ENCODE peak calls at places on chromosomes 13 and 19, in six cellular contexts. N is fibroblast of lung, S is astrocyte of the spinal cord, M is ascending aorta, H is left colon, E is fibroblast of mammary gland. L is an unnamed sample.

GRCh38 chr19:58304748-58305064 is 471 bp upstream of the ERVK3-1 start:
- DNase-seq in N (no peak), S (no peak), M (no peak), H (no peak), E (no peak), L (no peak)

GRCh38 chr13:102571075-102571474 is 25.7 kb upstream of the TPP2 start:
- DNase-seq in E (no peak), M (no peak), H (no peak), N (no peak), S (no peak), L (no peak)

GRCh38 chr19:3115916-3116602 is 19.8 kb upstream of the GNA15 start:
- DNase-seq in M (no peak), N (no peak), E (no peak), H (no peak), S (no peak), L (no peak)

GRCh38 chr19:46466536-46467199 is 4.7 kb downstream of the PNMA8A start:
- DNase-seq in H (no peak), E (peak; percentile 92), N (peak; percentile 90), S (peak; percentile 91), M (no peak), L (no peak)

GRCh38 chr19:19053508-19054314 is 10.1 kb upstream of the SLC25A42 start:
- DNase-seq in N (peak; percentile 63), M (no peak), E (peak; percentile 63), S (peak; percentile 47), H (no peak), L (peak; percentile 56)

GRCh38 chr19:41987141-41987860 is 6.7 kb downstream of the ATP1A3 start:
- DNase-seq in E (no peak), H (no peak), N (no peak), S (no peak), M (no peak), L (no peak)

GRCh38 chr19:7492142-7493055 is 3.6 kb upstream of the PEX11G start:
- DNase-seq in M (no peak), N (no peak), H (no peak), E (peak; percentile 59), S (no peak), L (no peak)

GRCh38 chr13:97307096-97307495 is 85.0 kb downstream of the MBNL2 start:
- DNase-seq in M (no peak), S (no peak), H (no peak), E (no peak), N (no peak), L (no peak)

GRCh38 chr13:104326523-104326922 is 1260.3 kb upstream of the SLC10A2 start:
- DNase-seq in M (no peak), N (no peak), E (no peak), H (no peak), S (no peak), L (no peak)

GRCh38 chr13:113970810-113971470 is 2.9 kb downstream of the C13orf46 start:
- DNase-seq in N (peak; percentile 55), E (peak; percentile 81), H (peak; percentile 80), S (peak; percentile 24), M (no peak), L (peak; percentile 9)

GRCh38 chr19:3826163-3826562 is 40.0 kb upstream of the MATK start:
- DNase-seq in N (no peak), E (no peak), S (no peak), H (no peak), M (no peak), L (no peak)

GRCh38 chr13:37403776-37404497 is 194.6 kb downstream of the POSTN start:
- DNase-seq in E (peak; percentile 88), M (no peak), S (peak; percentile 92), H (no peak), N (peak; percentile 91), L (no peak)

GRCh38 chr19:32302778-32303177 is 42.6 kb upstream of the ZNF507 start:
- DNase-seq in M (no peak), H (no peak), E (no peak), N (no peak), S (no peak), L (no peak)

GRCh38 chr19:53037101-53038097 is 7.1 kb upstream of the ERVV-2 start:
- DNase-seq in M (no peak), S (peak; percentile 62), E (peak; percentile 40), H (no peak), N (peak; percentile 73), L (no peak)

GRCh38 chr13:113088691-113089020 is 16.9 kb upstream of the F7 start:
- DNase-seq in S (no peak), N (no peak), H (no peak), M (no peak), E (no peak), L (no peak)

GRCh38 chr19:41226053-41226873 is 7.2 kb downstream of the AXL start:
- DNase-seq in N (peak; percentile 82), E (peak; percentile 76), M (peak; percentile 37), H (peak; percentile 68), S (peak; percentile 82), L (peak; percentile 95)

GRCh38 chr19:1064661-1065605 is 2.0 kb upstream of the ARHGAP45 start:
- DNase-seq in N (peak; percentile 69), E (peak; percentile 64), S (peak; percentile 44), H (no peak), M (no peak), L (peak; percentile 76)

GRCh38 chr13:112684041-112684440 is 5.8 kb upstream of the ATP11A start:
- DNase-seq in M (no peak), H (no peak), N (no peak), S (no peak), E (no peak), L (no peak)

GRCh38 chr13:113907637-113908617 is 44.1 kb upstream of the GAS6 start:
- DNase-seq in M (no peak), H (peak; percentile 60), N (peak; percentile 60), S (peak; percentile 57), E (peak; percentile 91), L (no peak)